ENCODE peak calls at places on chromosomes 2 and 18, in five cellular contexts. W is neural progenitor cell; B is A549; E is CD8-positive, alpha-beta T cell; D is GM23338. Q is an unnamed sample. For H3K4me1, the result is how much of the 10 kb centered on the place peaks cover.

GRCh38 chr2:60735496-60736250 is 20.4 kb upstream of the PAPOLG start:
- DNase-seq in W (peak), E (peak), D (peak), B (no peak), Q (no peak)

GRCh38 chr2:59693176-59693959 is 860.1 kb downstream of the BCL11A start:
- DNase-seq in E (no peak), B (no peak), W (no peak), D (no peak), Q (peak)

GRCh38 chr2:49490710-49491109 is 336.4 kb upstream of the FSHR start:
- DNase-seq in B (peak), D (peak), E (no peak), W (peak), Q (peak)

GRCh38 chr2:45432406-45432805 is 178.7 kb downstream of the SRBD1 start:
- DNase-seq in W (no peak), D (no peak), B (peak), E (no peak), Q (no peak)

GRCh38 chr18:26656944-26657536 is 108.7 kb upstream of the KCTD1 start:
- DNase-seq in D (peak), B (peak), W (peak), E (no peak), Q (peak)

GRCh38 chr2:53490659-53491058 is 276.9 kb upstream of the CHAC2 start:
- DNase-seq in D (no peak), E (no peak), B (peak), W (no peak), Q (peak)

GRCh38 chr2:10046899-10047298 is 3.5 kb downstream of the KLF11 start:
- DNase-seq in E (no peak), D (no peak), W (no peak), B (no peak), Q (no peak)

GRCh38 chr2:58893645-58894336 is 652.7 kb upstream of the FANCL start:
- DNase-seq in E (no peak), D (no peak), W (no peak), B (no peak), Q (no peak)

GRCh38 chr2:156490467-156490840 is 54.3 kb downstream of the GPD2 start:
- DNase-seq in W (no peak), E (no peak), B (no peak), D (no peak), Q (no peak)

GRCh38 chr2:9258501-9258900 is 51.9 kb downstream of the ASAP2 start:
- DNase-seq in E (no peak), B (no peak), W (no peak), D (no peak), Q (no peak)

GRCh38 chr2:66888791-66889631 is 454.1 kb downstream of the MEIS1 start:
- DNase-seq in D (no peak), W (no peak), E (no peak), B (peak), Q (no peak)

GRCh38 chr2:27094353-27094984 is 7.9 kb downstream of the KHK start:
- DNase-seq in W (no peak), B (no peak), E (no peak), D (no peak), Q (no peak)

GRCh38 chr18:38611036-38611964 is 1045.7 kb upstream of the CELF4 start:
- DNase-seq in D (no peak), E (no peak), B (no peak), W (no peak), Q (no peak)

GRCh38 chr18:59501876-59502221 is 142.8 kb upstream of the LMAN1 start:
- DNase-seq in B (no peak), E (no peak), D (no peak), W (no peak), Q (no peak)
- H3K27ac ChIP-seq in B (no peak), E (no peak), D (no peak), W (no peak), Q (no peak)

DNA sequence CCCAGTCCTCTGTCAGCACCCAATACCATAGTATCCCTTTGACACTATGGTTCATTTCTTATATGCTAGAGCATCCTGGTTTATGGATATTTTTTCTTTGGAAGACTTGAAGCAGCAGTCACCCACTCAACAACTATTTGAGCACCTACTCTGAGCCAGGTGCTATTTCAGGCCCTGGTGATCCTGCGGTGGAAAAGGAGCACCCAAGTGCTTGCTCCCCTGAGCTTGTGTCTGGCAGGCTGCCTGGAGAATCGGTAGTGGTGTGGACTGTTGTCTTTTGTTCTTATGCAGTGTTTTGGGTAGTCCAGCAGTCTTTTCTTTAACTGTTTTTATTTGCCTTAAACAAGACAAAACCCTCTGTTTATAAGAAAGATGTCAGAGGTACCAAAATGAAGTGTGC is 28.9 kb downstream of the NCK2 start:
- DNase-seq in B (no peak), D (no peak), E (no peak), W (no peak), Q (no peak)
- H3K4me1 ChIP-seq in B (under half), D (under half), E (half or more), W (under half), Q (under half)

DNA sequence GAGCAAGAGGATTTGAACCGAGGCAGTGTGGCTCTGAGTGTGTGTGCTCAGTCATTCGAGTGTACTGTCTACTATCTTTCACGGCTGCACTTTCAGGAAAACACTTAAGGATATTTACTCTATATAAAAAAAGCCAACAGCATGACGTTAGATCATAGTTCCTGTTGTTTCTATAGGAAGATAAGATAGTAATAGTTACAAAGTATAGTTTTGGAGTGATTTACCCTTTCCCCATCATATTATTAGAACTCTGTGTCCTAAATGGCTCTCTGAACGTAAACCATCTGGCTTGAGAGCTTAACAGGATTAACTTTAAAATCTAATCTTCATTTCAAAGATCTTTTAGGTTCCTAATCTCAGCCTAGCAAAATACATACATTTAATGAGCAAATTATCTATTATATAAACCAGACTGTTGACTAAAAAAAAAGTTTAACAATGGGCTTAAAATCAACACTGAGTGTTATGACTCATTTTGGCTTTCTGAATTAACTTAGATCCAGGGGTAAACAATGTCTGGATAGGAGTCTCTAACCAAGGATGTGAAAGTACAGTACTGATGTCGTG is 150.3 kb upstream of the DNMT3A start:
- DNase-seq in E (no peak), D (no peak), W (no peak), B (peak), Q (no peak)
- H3K27ac ChIP-seq in E (no peak), D (no peak), W (no peak), B (peak), Q (no peak)

GRCh38 chr18:29176681-29177080 is 999.8 kb upstream of the CDH2 start:
- DNase-seq in D (no peak), E (no peak), W (no peak), B (no peak), Q (no peak)
- H3K4me1 ChIP-seq in D (under half), E (under half), W (under half), B (under half), Q (under half)

DNA sequence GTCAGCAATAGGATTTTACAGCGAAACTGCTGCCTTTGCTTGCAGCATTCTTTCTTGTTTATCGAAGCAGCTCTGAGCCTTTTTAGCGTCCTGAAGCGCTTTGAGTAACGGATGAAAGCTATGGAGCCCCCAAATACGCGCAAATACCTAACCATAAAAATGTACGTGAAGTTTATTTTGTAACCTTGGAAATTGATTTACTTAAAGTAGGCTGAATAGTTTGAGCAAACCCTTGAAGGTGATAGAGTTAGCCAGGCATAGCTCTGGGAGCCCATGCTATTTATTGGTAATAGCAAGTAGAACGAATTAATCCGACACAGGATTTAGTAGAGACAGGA is 183 bp upstream of the ACADL start:
- DNase-seq in D (no peak), W (no peak), B (no peak), E (no peak), Q (no peak)
- H3K27ac ChIP-seq in D (no peak), W (no peak), B (no peak), E (no peak), Q (peak)

DNA sequence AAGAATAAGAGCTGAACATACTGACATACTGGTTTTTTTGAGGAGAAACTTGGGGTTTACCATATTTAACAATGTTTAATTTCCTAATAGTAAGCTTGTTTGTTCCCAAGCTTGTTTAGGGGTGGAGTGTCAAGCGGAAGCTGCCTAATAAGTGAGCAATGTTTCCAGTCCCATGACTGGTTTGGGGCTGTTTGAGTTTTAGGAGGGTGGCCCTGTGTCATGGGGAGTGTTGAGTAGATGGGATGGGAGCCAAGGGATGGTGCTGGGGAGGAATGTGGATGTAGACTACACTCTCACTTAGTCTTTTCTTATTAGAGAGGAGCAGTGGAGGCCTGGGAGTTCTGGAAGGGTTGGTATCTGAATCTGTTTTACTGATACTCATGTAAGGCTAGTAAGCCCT is 128.5 kb downstream of the TANC1 start:
- DNase-seq in D (no peak), W (no peak), E (no peak), B (no peak), Q (no peak)
- H3K4me1 ChIP-seq in D (under half), W (under half), E (under half), B (under half), Q (under half)

Q was measured in SJCRH30.